ENCODE peak calls at places on chromosomes 1 and 21, in seven cellular contexts. D is tibial nerve, G is transverse colon, O is HepG2, B is SK-N-SH, E is K562, M is stomach. Z is an unnamed sample. For H3K4me1 and H3K36me3, the result is how much of the 10 kb centered on the place peaks cover.

GRCh38 chr1:68409426-68409825 is 40.3 kb downstream of the RPE65 start:
- DNase-seq in B (no peak), O (no peak), G (no peak), E (no peak), D (no peak), M (no peak), Z (no peak)

GRCh38 chr1:216700779-216701178 is 22.4 kb downstream of the ESRRG start:
- DNase-seq in B (no peak), M (no peak), E (no peak), G (no peak), D (no peak), O (no peak), Z (no peak)

GRCh38 chr1:8035289-8035688 is 9.2 kb upstream of the ERRFI1 start:
- DNase-seq in O (no peak), D (no peak), M (no peak), B (no peak), G (no peak), E (no peak), Z (no peak)

GRCh38 chr1:201708085-201708512 is 120.9 kb upstream of the IPO9 start:
- DNase-seq in E (no peak), D (no peak), O (no peak), M (no peak), G (no peak), B (no peak), Z (peak)

GRCh38 chr21:41774467-41775151 is 7.8 kb upstream of the RIPK4 start:
- DNase-seq in M (no peak), O (no peak), G (no peak), B (no peak), D (no peak), E (no peak), Z (no peak)

GRCh38 chr21:31731802-31732537 is at the start of gene SCAF4:
- DNase-seq in O (peak), E (peak), M (peak), G (peak), B (peak), D (peak), Z (peak)

GRCh38 chr21:32445101-32445500 is 32.6 kb downstream of the EVA1C start:
- DNase-seq in O (no peak), B (no peak), M (no peak), E (no peak), G (no peak), D (no peak), Z (no peak)

GRCh38 chr1:43822040-43822439 is 111.6 kb upstream of the ARTN start:
- DNase-seq in M (no peak), B (no peak), E (no peak), D (peak), G (no peak), O (no peak), Z (peak)

GRCh38 chr1:175278729-175279128 is 86.2 kb upstream of the KIAA0040 start:
- DNase-seq in D (no peak), O (no peak), B (no peak), E (no peak), G (no peak), M (no peak), Z (no peak)

GRCh38 chr21:29238967-29239289 is 59.8 kb upstream of the BACH1 start:
- DNase-seq in G (no peak), O (no peak), M (no peak), B (no peak), E (no peak), D (peak), Z (no peak)

GRCh38 chr1:219239518-219239917 is 65.8 kb downstream of the LYPLAL1 start:
- DNase-seq in D (no peak), M (no peak), E (no peak), G (no peak), B (no peak), O (no peak), Z (no peak)

GRCh38 chr1:86258106-86258505 is 101.5 kb upstream of the COL24A1 start:
- DNase-seq in D (no peak), E (no peak), M (no peak), O (no peak), B (no peak), G (no peak), Z (no peak)

GRCh38 chr1:35935989-35936388 is 5.1 kb downstream of the AGO3 start:
- DNase-seq in O (no peak), E (no peak), M (no peak), G (no peak), D (no peak), B (peak), Z (no peak)

GRCh38 chr1:40650075-40650474 is 15.4 kb downstream of the RIMS3 start:
- DNase-seq in O (peak), G (no peak), D (no peak), M (no peak), B (peak), E (peak), Z (no peak)

GRCh38 chr1:170407601-170408000 is 124.4 kb upstream of the GORAB start:
- DNase-seq in G (no peak), O (no peak), E (no peak), D (no peak), M (no peak), B (no peak), Z (no peak)

GRCh38 chr1:34800214-34800613 is 7.4 kb downstream of the GJA4 start:
- DNase-seq in B (no peak), D (no peak), G (no peak), M (no peak), E (no peak), O (no peak), Z (no peak)

GRCh38 chr1:229027622-229028182 is 243.2 kb upstream of the RAB4A start:
- DNase-seq in O (peak), M (no peak), D (peak), G (peak), B (no peak), E (no peak), Z (peak)

GRCh38 chr1:147292012-147292411 is 49.5 kb downstream of the CHD1L start:
- DNase-seq in B (no peak), G (no peak), D (no peak), M (no peak), E (no peak), O (no peak), Z (no peak)

GRCh38 chr1:204880906-204881305 is 10.2 kb downstream of the NFASC start:
- DNase-seq in O (no peak), B (no peak), M (no peak), E (no peak), D (no peak), G (no peak), Z (no peak)

GRCh38 chr1:52055066-52055853 is at the start of gene TXNDC12:
- DNase-seq in D (peak), E (peak), B (peak), O (peak), M (peak), G (peak), Z (peak)

GRCh38 chr1:177857285-177857684 is 112.6 kb downstream of the SEC16B start:
- DNase-seq in G (no peak), D (no peak), B (no peak), M (no peak), E (no peak), O (no peak), Z (no peak)

GRCh38 chr1:177425241-177425640 is 254.5 kb downstream of the BRINP2 start:
- DNase-seq in B (no peak), D (no peak), G (no peak), O (no peak), E (no peak), M (no peak), Z (no peak)

GRCh38 chr1:214569357-214570004 is 18.1 kb upstream of the PTPN14 start:
- DNase-seq in G (no peak), M (no peak), E (no peak), O (no peak), D (no peak), B (no peak), Z (no peak)

GRCh38 chr1:89523597-89524368 is 846 bp upstream of the LRRC8B start:
- DNase-seq in G (peak), B (peak), D (no peak), O (peak), E (peak), M (peak), Z (no peak)

GRCh38 chr1:37068897-37069296 is 34.6 kb upstream of the GRIK3 start:
- DNase-seq in E (no peak), O (no peak), G (no peak), B (no peak), M (no peak), D (no peak), Z (no peak)

GRCh38 chr1:232223887-232224286 is 406.0 kb downstream of the SIPA1L2 start:
- DNase-seq in O (no peak), E (no peak), B (no peak), M (no peak), G (no peak), D (no peak), Z (no peak)

GRCh38 chr1:168676861-168677260 is 52.1 kb downstream of the DPT start:
- DNase-seq in B (no peak), D (no peak), O (no peak), M (no peak), E (no peak), G (no peak), Z (no peak)

GRCh38 chr1:167221804-167222610 is 1.3 kb downstream of the POU2F1 start:
- DNase-seq in E (peak), B (peak), G (peak), O (peak), M (peak), D (peak), Z (peak)

GRCh38 chr1:206833741-206834140 is 31.7 kb upstream of the IL20 start:
- DNase-seq in G (peak), B (no peak), O (no peak), M (peak), E (no peak), D (no peak), Z (no peak)

GRCh38 chr1:25022361-25023189 is 92.5 kb upstream of the RUNX3 start:
- DNase-seq in D (peak), M (peak), G (peak), E (no peak), O (peak), B (no peak), Z (peak)

GRCh38 chr1:3625151-3625907 is 514 bp downstream of the TPRG1L start:
- DNase-seq in E (peak), D (no peak), G (peak), M (peak), B (peak), O (peak), Z (peak)

GRCh38 chr1:240917976-240918375 is 306.0 kb upstream of the GREM2 start:
- DNase-seq in E (no peak), B (no peak), D (no peak), G (no peak), O (no peak), M (no peak), Z (no peak)
- TF ChIP-seq EP300 in E (no peak), B (no peak), D (no peak), G (no peak), O (no peak), M (no peak), Z (no peak)

GRCh38 chr1:39214714-39214997 is 10.2 kb downstream of the MACF1 start:
- DNase-seq in O (no peak), G (no peak), B (no peak), E (no peak), M (no peak), D (no peak), Z (no peak)

GRCh38 chr1:39212499-39212898 is 8.0 kb downstream of the MACF1 start:
- DNase-seq in B (no peak), G (no peak), E (no peak), D (no peak), O (no peak), M (no peak), Z (no peak)

GRCh38 chr1:39214021-39214713 is 9.7 kb downstream of the MACF1 start:
- DNase-seq in B (no peak), E (peak), G (no peak), M (no peak), O (peak), D (no peak), Z (no peak)

GRCh38 chr1:39213511-39214002 is 9.1 kb downstream of the MACF1 start:
- DNase-seq in G (no peak), E (no peak), O (no peak), B (no peak), M (no peak), D (no peak), Z (no peak)

GRCh38 chr1:39214998-39215873 is 10.7 kb downstream of the MACF1 start:
- DNase-seq in O (peak), D (no peak), G (peak), B (no peak), M (no peak), E (peak), Z (no peak)
- H3K4me1 ChIP-seq in O (half or more), D (under half), G (under half), B (under half), M (half or more), E (under half), Z (half or more)

GRCh38 chr1:26411624-26412074 is 1.0 kb downstream of the LIN28A start:
- DNase-seq in O (no peak), M (no peak), D (no peak), G (no peak), B (no peak), E (no peak), Z (no peak)

GRCh38 chr1:26413031-26413430 is 2.4 kb downstream of the LIN28A start:
- DNase-seq in B (no peak), M (no peak), D (no peak), G (no peak), E (no peak), O (no peak), Z (no peak)

GRCh38 chr1:26410706-26411623 is at the start of gene LIN28A:
- DNase-seq in M (no peak), E (no peak), D (no peak), G (no peak), B (no peak), O (no peak), Z (no peak)

GRCh38 chr1:26409191-26409751 is 1.3 kb upstream of the LIN28A start:
- DNase-seq in O (no peak), B (peak), G (no peak), D (no peak), M (no peak), E (peak), Z (no peak)

DNA sequence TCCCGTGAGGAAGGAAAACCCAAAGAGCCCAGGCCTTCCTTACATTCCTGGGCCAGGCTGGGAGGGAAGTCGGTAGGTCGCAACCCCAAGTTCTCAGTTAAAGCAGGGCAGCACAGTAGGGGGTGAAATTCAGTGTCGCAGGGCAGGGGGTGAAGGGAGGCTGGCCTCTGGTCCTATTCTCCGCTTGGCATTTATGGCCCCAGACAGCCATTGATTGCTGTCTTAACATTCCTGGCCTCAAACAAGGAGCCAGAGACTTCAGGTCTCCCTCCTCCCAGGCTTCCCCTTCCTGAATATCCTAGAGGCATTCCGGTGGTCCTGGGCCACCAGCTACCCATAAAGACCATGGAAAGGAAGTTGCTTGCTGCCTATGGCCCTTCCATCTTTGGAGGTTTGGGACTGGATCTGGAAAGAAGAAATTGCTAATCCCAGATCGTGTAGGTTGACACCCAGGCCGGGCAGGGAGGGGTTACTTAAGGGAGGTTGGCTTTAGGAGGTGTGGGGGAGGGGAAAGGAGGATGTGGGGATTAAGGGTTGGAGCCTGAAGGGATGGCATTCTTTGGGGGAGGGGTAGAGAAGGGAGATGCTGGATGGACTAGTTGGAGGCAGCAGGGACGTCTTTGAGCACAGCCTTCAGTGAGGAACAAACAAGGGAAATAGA is 1.7 kb downstream of the LIN28A start:
- DNase-seq in D (no peak), E (peak), O (no peak), M (no peak), G (no peak), B (no peak), Z (no peak)
- H3K36me3 ChIP-seq in D (under half), E (under half), O (under half), M (under half), G (under half), B (under half), Z (under half)

DNA sequence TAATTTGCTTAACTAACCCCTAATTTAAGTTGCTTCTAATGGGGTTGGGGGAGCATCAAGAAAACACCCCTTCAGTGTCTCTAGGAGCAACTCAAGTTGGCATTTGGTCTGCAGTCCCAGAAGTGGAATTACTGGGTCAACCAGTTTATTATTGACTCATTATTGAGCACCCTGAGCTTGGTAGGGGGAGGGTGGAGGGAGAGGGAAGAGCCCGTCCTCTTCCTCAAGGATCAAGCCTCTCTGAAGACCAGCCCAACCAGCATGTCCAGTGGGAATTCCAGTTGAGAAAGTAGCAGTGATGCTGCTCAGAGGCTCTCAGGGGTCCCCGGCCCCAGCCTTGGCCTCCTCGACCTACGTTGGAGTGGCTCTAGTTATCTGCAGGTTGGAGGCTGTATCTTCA is 2.1 kb upstream of the PLA2G2F start:
- DNase-seq in B (no peak), G (no peak), M (no peak), D (no peak), E (no peak), O (no peak), Z (peak)
- TF ChIP-seq EP300 in B (no peak), G (no peak), M (no peak), D (no peak), E (no peak), O (no peak), Z (no peak)

Z was measured in sigmoid colon.